ENCODE peak calls at places on chromosomes 1 and 21, in seven cellular contexts. A, T, I, S, E, F and Z are unnamed samples.

GRCh38 chr1:193537266-193538003 is 351.0 kb upstream of the B3GALT2 start:
- DNase-seq in A (no peak), T (no peak), I (no peak), S (no peak), E (no peak), F (no peak), Z (no peak)

GRCh38 chr1:66527688-66528087 is 6.3 kb upstream of the SGIP1 start:
- DNase-seq in A (peak), T (no peak), I (no peak), S (no peak), E (no peak), F (peak), Z (peak)

GRCh38 chr21:26437326-26438009 is 135.6 kb downstream of the CYYR1 start:
- DNase-seq in A (peak), T (no peak), I (no peak), S (no peak), E (no peak), F (no peak), Z (no peak)

GRCh38 chr21:38760017-38760761 is 45.5 kb upstream of the ETS2 start:
- DNase-seq in A (peak), T (no peak), I (no peak), S (no peak), E (no peak), F (peak), Z (no peak)

GRCh38 chr21:35840197-35840799 is 220.0 kb downstream of the SETD4 start:
- DNase-seq in A (peak), T (no peak), I (peak), S (peak), E (peak), F (peak), Z (peak)

GRCh38 chr1:59674605-59675004 is 140.1 kb upstream of the HOOK1 start:
- DNase-seq in A (peak), T (no peak), I (peak), S (no peak), E (peak), F (peak), Z (no peak)

GRCh38 chr1:81804320-81804719 is 3.6 kb downstream of the ADGRL2 start:
- DNase-seq in A (no peak), T (no peak), I (no peak), S (no peak), E (no peak), F (no peak), Z (no peak)

GRCh38 chr1:159845751-159846531 is 16.5 kb downstream of the VSIG8 start:
- DNase-seq in A (no peak), T (no peak), I (no peak), S (no peak), E (no peak), F (no peak), Z (no peak)

GRCh38 chr1:149888999-149889289 is 10.4 kb upstream of the BOLA1 start:
- DNase-seq in A (peak), T (no peak), I (peak), S (no peak), E (peak), F (peak), Z (peak)

GRCh38 chr1:51088474-51088873 is 13.6 kb upstream of the C1orf185 start:
- DNase-seq in A (peak), T (no peak), I (no peak), S (no peak), E (no peak), F (peak), Z (peak)

GRCh38 chr1:188715566-188715965 is 1762.1 kb downstream of the BRINP3 start:
- DNase-seq in A (no peak), T (no peak), I (no peak), S (no peak), E (no peak), F (no peak), Z (no peak)

GRCh38 chr1:67801903-67802302 is 31.4 kb downstream of the GNG12 start:
- DNase-seq in A (no peak), T (no peak), I (no peak), S (no peak), E (no peak), F (no peak), Z (no peak)

GRCh38 chr1:32715901-32716311 is 13.3 kb upstream of the SYNC start:
- DNase-seq in A (no peak), T (no peak), I (no peak), S (no peak), E (no peak), F (no peak), Z (no peak)

GRCh38 chr1:226094451-226094850 is 31.9 kb downstream of the H3-3A start:
- DNase-seq in A (no peak), T (peak), I (no peak), S (no peak), E (no peak), F (no peak), Z (no peak)

GRCh38 chr1:85308837-85309350 is 32.5 kb upstream of the BCL10 start:
- DNase-seq in A (no peak), T (no peak), I (no peak), S (no peak), E (no peak), F (no peak), Z (no peak)

GRCh38 chr21:46500224-46500861 is 41.7 kb downstream of the DIP2A start:
- DNase-seq in A (peak), T (no peak), I (no peak), S (no peak), E (no peak), F (peak), Z (no peak)

GRCh38 chr1:205272541-205272940 is 44.8 kb downstream of the TMCC2 start:
- DNase-seq in A (no peak), T (no peak), I (no peak), S (no peak), E (no peak), F (no peak), Z (no peak)

GRCh38 chr1:91924146-91924545 is 25.1 kb upstream of the BRDT start:
- DNase-seq in A (peak), T (no peak), I (no peak), S (no peak), E (no peak), F (peak), Z (peak)

DNA sequence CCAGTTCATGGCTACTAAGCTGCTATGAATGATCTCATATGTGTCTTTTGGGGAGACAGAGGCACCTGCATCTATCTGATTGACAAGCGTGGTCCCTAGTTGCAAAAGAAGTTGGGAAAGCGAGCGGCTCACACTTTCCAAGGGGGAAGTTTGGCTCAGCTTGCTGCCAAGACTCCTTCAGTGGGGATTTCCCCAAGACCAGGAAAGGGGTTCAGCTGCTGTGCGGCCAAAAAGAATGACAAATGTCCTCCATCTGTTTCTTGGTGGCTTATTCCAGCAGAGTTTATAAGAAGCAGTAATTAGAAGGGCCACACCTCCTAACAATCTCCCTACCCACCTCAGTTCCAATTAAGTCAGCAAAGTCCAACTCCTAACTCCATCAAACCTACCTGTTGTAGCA is 128.5 kb upstream of the GALNT2 start:
- DNase-seq in A (no peak), T (no peak), I (no peak), S (no peak), E (no peak), F (no peak), Z (no peak)
- TF ChIP-seq CTCF in A (no peak), T (no peak), I (no peak), S (no peak), E (no peak), F (no peak), Z (no peak)

GRCh38 chr1:94542088-94542671 is 621 bp upstream of the F3 start:
- DNase-seq in A (peak), T (peak), I (peak), S (no peak), E (peak), F (peak), Z (peak)

GRCh38 chr1:94539496-94539895 is 2.1 kb downstream of the F3 start:
- DNase-seq in A (peak), T (no peak), I (no peak), S (no peak), E (no peak), F (peak), Z (peak)

GRCh38 chr1:94543003-94543402 is 1.4 kb upstream of the F3 start:
- DNase-seq in A (peak), T (no peak), I (no peak), S (no peak), E (no peak), F (peak), Z (no peak)

GRCh38 chr1:94540440-94541174 is 952 bp downstream of the F3 start:
- DNase-seq in A (no peak), T (no peak), I (peak), S (no peak), E (no peak), F (no peak), Z (no peak)

GRCh38 chr1:94541175-94542087 is at the start of gene F3:
- DNase-seq in A (peak), T (peak), I (peak), S (peak), E (peak), F (peak), Z (peak)
- TF ChIP-seq CTCF in A (no peak), T (peak), I (no peak), S (no peak), E (no peak), F (peak), Z (no peak)

GRCh38 chr1:180233191-180234011 is 3.3 kb downstream of the LHX4 start:
- DNase-seq in A (no peak), T (no peak), I (no peak), S (no peak), E (no peak), F (no peak), Z (no peak)

GRCh38 chr1:180230416-180230790 is 339 bp downstream of the LHX4 start:
- DNase-seq in A (no peak), T (no peak), I (no peak), S (no peak), E (no peak), F (no peak), Z (no peak)

GRCh38 chr1:180232521-180233043 is 2.5 kb downstream of the LHX4 start:
- DNase-seq in A (no peak), T (no peak), I (no peak), S (no peak), E (no peak), F (no peak), Z (no peak)

GRCh38 chr1:180230791-180231505 is 884 bp downstream of the LHX4 start:
- DNase-seq in A (peak), T (no peak), I (no peak), S (no peak), E (no peak), F (peak), Z (no peak)

DNA sequence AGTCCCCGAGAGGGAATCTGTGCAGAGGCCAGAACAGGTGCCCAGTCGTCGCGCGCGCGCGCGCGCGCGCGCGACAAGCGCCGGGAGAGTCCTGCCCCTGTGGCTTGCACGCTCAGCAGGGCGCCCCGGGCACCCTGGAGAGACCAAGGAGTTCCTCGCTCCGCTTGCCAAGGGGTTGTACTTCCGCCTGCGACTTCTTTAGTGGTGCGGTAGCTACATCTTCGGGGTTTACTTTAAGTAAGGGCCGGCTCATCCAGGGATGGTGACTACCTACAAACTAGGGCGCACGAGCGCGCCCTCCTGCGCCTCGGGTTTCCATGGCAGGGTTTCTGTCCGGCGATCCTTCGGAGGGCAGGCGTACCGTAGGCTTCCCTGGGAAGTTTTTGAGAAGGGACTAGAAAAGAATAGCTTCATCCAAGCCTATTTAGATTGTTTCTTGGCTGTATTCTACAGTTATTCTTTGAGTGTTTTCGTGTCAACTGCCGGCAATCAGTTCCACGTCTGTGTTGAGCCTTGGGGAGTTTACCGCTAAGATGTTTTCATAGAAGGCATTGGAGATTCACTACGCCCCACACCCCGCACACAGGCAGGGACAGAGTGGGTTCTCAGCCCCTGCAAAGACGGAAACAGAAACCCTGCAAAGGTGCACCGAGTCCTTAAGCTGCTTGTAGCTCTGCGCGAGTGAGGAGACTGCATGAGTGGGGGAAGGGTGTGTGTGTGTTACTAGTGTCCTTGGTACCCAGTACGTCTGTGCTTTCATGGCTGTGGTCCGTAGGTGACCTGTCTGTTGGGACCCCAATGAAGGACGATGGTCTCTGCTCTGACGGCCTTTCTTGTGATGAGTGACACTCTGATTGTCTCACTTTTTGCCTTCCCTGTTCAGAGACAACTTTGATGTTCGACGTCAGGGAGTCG is 1.7 kb downstream of the LHX4 start:
- DNase-seq in A (peak), T (no peak), I (peak), S (no peak), E (no peak), F (peak), Z (no peak)
- TF ChIP-seq CTCF in A (no peak), T (no peak), I (no peak), S (no peak), E (no peak), F (no peak), Z (peak)

DNA sequence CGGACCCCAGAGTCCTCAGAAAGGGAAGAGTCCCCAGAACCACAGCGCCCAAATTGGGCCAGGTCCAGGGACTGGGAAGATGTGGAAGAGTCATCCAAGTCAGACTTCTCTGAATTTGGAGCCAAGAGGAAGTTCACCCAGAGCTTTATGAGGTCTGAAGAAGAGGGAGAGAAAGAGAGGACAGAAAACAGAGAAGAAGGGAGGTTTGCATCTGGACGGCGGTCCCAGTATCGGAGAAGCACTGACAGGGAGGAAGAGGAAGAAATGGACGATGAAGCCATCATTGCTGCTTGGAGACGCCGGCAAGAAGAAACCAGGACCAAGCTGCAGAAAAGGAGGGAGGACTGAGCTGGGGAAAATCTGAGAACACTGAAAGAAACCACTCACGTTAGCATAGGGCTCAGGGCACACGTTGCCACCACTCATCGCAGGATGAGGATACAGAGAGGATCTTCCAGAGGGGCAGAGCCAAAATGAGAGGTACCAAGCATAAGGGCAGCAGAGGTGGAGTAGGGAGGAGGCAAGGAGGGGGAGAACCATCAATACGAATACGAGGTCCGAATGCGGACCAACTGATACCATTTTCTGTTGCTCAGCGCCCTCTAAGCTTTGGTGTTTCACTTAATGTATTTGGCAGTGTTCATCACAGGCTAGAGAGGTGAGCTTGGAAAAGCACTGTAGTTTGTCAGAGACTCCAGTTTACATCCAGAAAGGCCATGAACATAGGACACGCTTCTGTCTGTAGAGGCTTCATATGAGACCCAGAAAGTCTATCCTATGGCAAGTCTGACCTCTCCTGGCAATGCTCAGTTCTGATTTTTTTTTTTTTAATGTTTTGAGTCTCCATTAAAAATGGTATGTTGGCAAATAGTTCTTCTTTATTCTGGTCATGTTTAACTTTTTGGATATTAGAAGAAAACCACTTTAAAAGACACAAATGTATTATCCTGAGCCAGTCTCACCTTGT is 34.7 kb downstream of the STYXL2 start:
- DNase-seq in A (no peak), T (no peak), I (no peak), S (no peak), E (no peak), F (no peak), Z (no peak)
- TF ChIP-seq CTCF in A (no peak), T (no peak), I (no peak), S (peak), E (no peak), F (no peak), Z (no peak)

DNA sequence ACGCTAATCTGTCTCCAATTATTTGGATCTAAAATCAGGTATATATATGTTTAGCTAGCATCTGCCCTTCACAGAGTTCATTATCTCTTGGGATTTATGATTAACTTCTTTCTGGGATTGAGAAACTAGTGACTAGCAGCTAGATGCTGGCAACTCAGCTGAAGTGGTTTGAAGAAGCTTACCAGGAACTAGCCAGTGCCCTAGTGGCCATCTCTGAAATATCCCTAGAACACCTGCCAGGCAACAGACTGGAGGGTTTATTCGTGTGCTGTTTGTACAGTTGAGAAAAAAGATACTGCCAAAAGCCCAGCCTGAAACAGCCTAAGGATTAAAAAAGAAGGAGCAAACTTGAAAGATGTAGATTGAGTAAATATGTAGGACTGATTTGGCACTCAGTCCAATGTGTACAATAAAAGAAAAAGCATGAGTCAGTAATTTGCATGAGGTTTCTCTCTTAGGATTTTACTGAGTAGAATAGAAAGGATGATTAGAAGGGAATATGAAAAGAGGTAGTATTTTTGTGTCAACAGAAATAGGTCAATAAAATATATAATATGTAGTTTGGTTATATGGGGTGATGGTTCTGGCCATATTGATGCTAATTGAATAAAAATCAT is 1144.6 kb upstream of the ADGRL2 start:
- DNase-seq in A (peak), T (no peak), I (no peak), S (no peak), E (no peak), F (no peak), Z (peak)
- TF ChIP-seq CTCF in A (peak), T (no peak), I (no peak), S (no peak), E (no peak), F (no peak), Z (peak)

GRCh38 chr1:60765204-60765603 is 317.2 kb upstream of the NFIA start:
- DNase-seq in A (peak), T (no peak), I (peak), S (no peak), E (no peak), F (peak), Z (peak)
- TF ChIP-seq CTCF in A (peak), T (peak), I (peak), S (no peak), E (no peak), F (peak), Z (peak)

DNA sequence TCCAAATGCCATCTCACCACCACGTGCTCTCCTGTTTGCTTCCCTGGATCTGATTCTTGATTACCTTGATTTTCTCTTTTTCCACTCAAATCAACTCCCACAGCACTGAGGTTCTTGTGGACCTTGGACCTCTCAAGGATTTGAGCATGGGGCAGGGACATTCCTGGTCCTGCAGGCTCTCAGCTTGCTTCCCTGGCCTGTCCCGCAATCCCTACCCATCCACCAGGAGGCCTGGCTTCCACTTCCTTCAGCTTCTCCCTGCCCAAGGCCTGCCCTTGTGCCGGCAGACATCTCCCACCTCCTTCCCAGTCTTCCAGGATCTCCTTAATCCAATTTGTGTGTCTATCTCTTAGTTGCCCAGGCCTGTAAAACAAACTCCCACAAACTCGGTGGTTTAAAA is 21.6 kb downstream of the PLA2G2A start:
- DNase-seq in A (no peak), T (no peak), I (no peak), S (no peak), E (no peak), F (no peak), Z (no peak)
- TF ChIP-seq CTCF in A (no peak), T (no peak), I (no peak), S (no peak), E (no peak), F (peak), Z (peak)